ENCODE peak calls at places on chromosomes 1 and 21, in five cellular contexts. O, M, Y, R and N are unnamed samples.
A peak's percentile ranks its signal among the peaks of the same experiment; 100 is the strongest.

GRCh38 chr1:90335566-90335965 is 340.7 kb downstream of the ZNF326 start:
- DNase-seq in Y (no peak), M (no peak), R (peak; percentile 29), O (no peak), N (no peak)

GRCh38 chr21:38196033-38196432 is 60.8 kb upstream of the KCNJ15 start:
- DNase-seq in O (no peak), M (peak; percentile 9), R (no peak), Y (no peak), N (no peak)

GRCh38 chr1:65581120-65581519 is 160.7 kb downstream of the LEPR start:
- DNase-seq in Y (no peak), M (peak; percentile 23), O (no peak), R (no peak), N (no peak)

GRCh38 chr1:221543529-221544120 is 198.3 kb downstream of the DUSP10 start:
- DNase-seq in M (peak; percentile 35), O (no peak), R (no peak), Y (no peak), N (no peak)

GRCh38 chr1:179808503-179808902 is 65.4 kb downstream of the FAM163A start:
- DNase-seq in R (no peak), M (no peak), O (no peak), Y (no peak), N (no peak)

GRCh38 chr1:216422821-216423529 is at the start of gene USH2A:
- DNase-seq in M (peak; percentile 45), R (peak; percentile 27), O (no peak), Y (no peak), N (no peak)

GRCh38 chr1:163824490-163824889 is 502.7 kb downstream of the NUF2 start:
- DNase-seq in Y (no peak), O (no peak), M (no peak), R (no peak), N (no peak)

GRCh38 chr21:14716761-14717396 is 170.8 kb upstream of the SAMSN1 start:
- DNase-seq in Y (no peak), O (no peak), R (no peak), M (no peak), N (no peak)

GRCh38 chr1:211652371-211652770 is 23.1 kb downstream of the NEK2 start:
- DNase-seq in Y (no peak), O (no peak), R (no peak), M (no peak), N (no peak)

GRCh38 chr1:14926214-14926613 is 227.3 kb upstream of the TMEM51 start:
- DNase-seq in Y (no peak), R (no peak), M (no peak), O (no peak), N (no peak)

GRCh38 chr1:12600880-12601633 is 17.0 kb downstream of the DHRS3 start:
- DNase-seq in Y (no peak), R (no peak), M (peak; percentile 63), O (peak; percentile 43), N (no peak)

GRCh38 chr21:35048183-35048601 is 910 bp downstream of the RUNX1 start:
- DNase-seq in M (no peak), O (no peak), R (no peak), Y (no peak), N (no peak)

GRCh38 chr1:198416276-198416675 is 124.2 kb downstream of the ATP6V1G3 start:
- DNase-seq in M (no peak), R (no peak), O (no peak), Y (no peak), N (no peak)

GRCh38 chr1:154179951-154180687 is 11.8 kb downstream of the TPM3 start:
- DNase-seq in Y (no peak), O (no peak), M (peak; percentile 40), R (no peak), N (no peak)

GRCh38 chr21:21003701-21004100 is 5.5 kb downstream of the NCAM2 start:
- DNase-seq in M (no peak), Y (no peak), O (no peak), R (no peak), N (no peak)

GRCh38 chr1:101144868-101145808 is 91.7 kb upstream of the S1PR1 start:
- DNase-seq in M (no peak), Y (no peak), O (no peak), R (no peak), N (no peak)

GRCh38 chr1:74504125-74505065 is 8.0 kb downstream of the LRRC53 start:
- DNase-seq in O (no peak), M (peak; percentile 42), R (peak; percentile 66), Y (no peak), N (no peak)

GRCh38 chr1:16924919-16925477 is 3.3 kb downstream of the CROCC start:
- DNase-seq in Y (no peak), M (no peak), O (no peak), R (no peak), N (no peak)

GRCh38 chr1:65372557-65372956 is 47.9 kb upstream of the LEPR start:
- DNase-seq in O (no peak), Y (no peak), M (no peak), R (no peak), N (no peak)

GRCh38 chr1:18870325-18870865 is 10.9 kb upstream of the TAS1R2 start:
- DNase-seq in R (no peak), M (peak; percentile 49), Y (no peak), O (no peak), N (no peak)

GRCh38 chr1:208209286-208209685 is 34.9 kb downstream of the PLXNA2 start:
- DNase-seq in Y (no peak), O (no peak), R (no peak), M (no peak), N (no peak)

GRCh38 chr1:202160377-202160940 is at the start of gene PTPN7:
- DNase-seq in O (peak; percentile 77), Y (no peak), M (peak; percentile 42), R (no peak), N (no peak)

GRCh38 chr1:205075642-205076155 is 8.6 kb downstream of the TMEM81 start:
- DNase-seq in R (no peak), O (no peak), M (no peak), Y (no peak), N (no peak)

GRCh38 chr1:47785561-47786271 is 211.5 kb downstream of the TRABD2B start:
- DNase-seq in Y (no peak), R (peak; percentile 12), M (no peak), O (no peak), N (no peak)

GRCh38 chr1:161738627-161739287 is 10.8 kb upstream of the DUSP12 start:
- DNase-seq in O (peak; percentile 54), R (no peak), M (peak; percentile 61), Y (peak; percentile 69), N (peak; percentile 77)